ENCODE peak calls at places on chromosomes 11 and 22, in five cellular contexts. One of them, this sample, is unnamed.

GRCh38 chr22:17832665-17833064 is 58.4 kb upstream of the BID start:
- DNase-seq in ACHN: no peak
- DNase-seq in RPMI8226: no peak
- DNase-seq in RPMI7951: no peak
- DNase-seq in T1000: no peak
- DNase-seq in this sample: no peak

GRCh38 chr11:75337195-75337654 is 14.2 kb downstream of the ARRB1 start:
- DNase-seq in RPMI8226: no peak
- DNase-seq in RPMI7951: peak
- DNase-seq in ACHN: no peak
- DNase-seq in T1000: no peak
- DNase-seq in this sample: peak

GRCh38 chr11:108198833-108199232 is 23.6 kb downstream of the NPAT start:
- DNase-seq in ACHN: no peak
- DNase-seq in RPMI8226: no peak
- DNase-seq in T1000: no peak
- DNase-seq in RPMI7951: peak
- DNase-seq in this sample: no peak

GRCh38 chr11:125621995-125622394 is 3.0 kb upstream of the CHEK1 start:
- DNase-seq in T1000: no peak
- DNase-seq in ACHN: peak
- DNase-seq in RPMI8226: no peak
- DNase-seq in RPMI7951: peak
- DNase-seq in this sample: peak

GRCh38 chr22:47600791-47601400 is 838.4 kb downstream of the TBC1D22A start:
- DNase-seq in RPMI8226: no peak
- DNase-seq in RPMI7951: no peak
- DNase-seq in T1000: no peak
- DNase-seq in ACHN: no peak
- DNase-seq in this sample: no peak

GRCh38 chr11:3809624-3809928 is 1.2 kb downstream of the PGAP2 start:
- DNase-seq in ACHN: no peak
- DNase-seq in T1000: no peak
- DNase-seq in RPMI7951: no peak
- DNase-seq in RPMI8226: no peak
- DNase-seq in this sample: no peak

GRCh38 chr11:44320289-44320973 is 10.5 kb upstream of the ALX4 start:
- DNase-seq in T1000: no peak
- DNase-seq in ACHN: no peak
- DNase-seq in RPMI8226: no peak
- DNase-seq in RPMI7951: no peak
- DNase-seq in this sample: no peak

GRCh38 chr11:111512296-111513239 is at the start of gene BTG4:
- DNase-seq in T1000: no peak
- DNase-seq in RPMI8226: no peak
- DNase-seq in ACHN: peak
- DNase-seq in RPMI7951: peak
- DNase-seq in this sample: peak

GRCh38 chr11:86486261-86487030 is 111.8 kb downstream of the CCDC81 start:
- DNase-seq in RPMI8226: no peak
- DNase-seq in ACHN: no peak
- DNase-seq in T1000: no peak
- DNase-seq in RPMI7951: no peak
- DNase-seq in this sample: no peak

GRCh38 chr22:49228431-49229037 is 599.1 kb downstream of the BRD1 start:
- DNase-seq in RPMI8226: no peak
- DNase-seq in ACHN: no peak
- DNase-seq in RPMI7951: no peak
- DNase-seq in T1000: no peak
- DNase-seq in this sample: no peak

GRCh38 chr11:88480217-88480616 is 142.7 kb upstream of the CTSC start:
- DNase-seq in ACHN: peak
- DNase-seq in RPMI8226: no peak
- DNase-seq in T1000: no peak
- DNase-seq in RPMI7951: peak
- DNase-seq in this sample: peak

GRCh38 chr11:119983816-119984215 is 154.1 kb downstream of the TRIM29 start:
- DNase-seq in RPMI8226: no peak
- DNase-seq in RPMI7951: no peak
- DNase-seq in T1000: no peak
- DNase-seq in ACHN: no peak
- DNase-seq in this sample: no peak

GRCh38 chr11:3840289-3840869 is 380 bp downstream of the RHOG start:
- DNase-seq in ACHN: no peak
- DNase-seq in T1000: no peak
- DNase-seq in RPMI7951: no peak
- DNase-seq in RPMI8226: peak
- DNase-seq in this sample: no peak

GRCh38 chr22:50208939-50209892 is 8.4 kb downstream of the SELENOO start:
- DNase-seq in RPMI8226: no peak
- DNase-seq in ACHN: no peak
- DNase-seq in RPMI7951: no peak
- DNase-seq in T1000: no peak
- DNase-seq in this sample: no peak

GRCh38 chr22:41382098-41382578 is 396 bp downstream of the TEF start:
- DNase-seq in RPMI7951: peak
- DNase-seq in RPMI8226: peak
- DNase-seq in T1000: no peak
- DNase-seq in ACHN: peak
- DNase-seq in this sample: peak

GRCh38 chr11:114342476-114342875 is 46.3 kb downstream of the NNMT start:
- DNase-seq in RPMI7951: no peak
- DNase-seq in ACHN: no peak
- DNase-seq in RPMI8226: no peak
- DNase-seq in T1000: no peak
- DNase-seq in this sample: no peak

GRCh38 chr11:128453444-128454336 is 133.7 kb downstream of the ETS1 start:
- DNase-seq in T1000: peak
- DNase-seq in ACHN: peak
- DNase-seq in RPMI8226: no peak
- DNase-seq in RPMI7951: peak
- DNase-seq in this sample: no peak